ENCODE peak calls at places on chromosomes 3 and 15, in four cellular contexts. X, V, Y and R are unnamed samples.

GRCh38 chr3:177894021-177894690 is 642.1 kb upstream of the KCNMB2 start:
- DNase-seq in V (no peak), X (no peak), Y (no peak), R (no peak)

GRCh38 chr3:94076055-94076454 is 13.2 kb downstream of the NSUN3 start:
- DNase-seq in X (no peak), Y (no peak), V (no peak), R (peak)

GRCh38 chr3:12300137-12300536 is 11.3 kb downstream of the PPARG start:
- DNase-seq in X (no peak), V (no peak), Y (no peak), R (peak)

GRCh38 chr3:3038201-3038991 is 71.8 kb downstream of the IL5RA start:
- DNase-seq in X (no peak), Y (no peak), V (peak), R (peak)

GRCh38 chr3:41198526-41198925 is 779 bp upstream of the CTNNB1 start:
- DNase-seq in Y (no peak), V (no peak), X (no peak), R (no peak)

GRCh38 chr3:183502782-183503181 is 52.7 kb downstream of the KLHL6 start:
- DNase-seq in X (no peak), V (no peak), Y (peak), R (peak)

GRCh38 chr15:80582816-80583423 is 112.2 kb upstream of the ABHD17C start:
- DNase-seq in X (no peak), Y (no peak), V (no peak), R (no peak)

GRCh38 chr3:87437765-87438164 is 161.4 kb upstream of the POU1F1 start:
- DNase-seq in Y (no peak), X (peak), V (no peak), R (peak)

GRCh38 chr3:32249184-32249782 is 10.8 kb downstream of the CMTM8 start:
- DNase-seq in V (no peak), Y (no peak), X (peak), R (peak)

GRCh38 chr15:64536244-64536836 is 76.0 kb downstream of the ZNF609 start:
- DNase-seq in Y (no peak), X (peak), V (no peak), R (peak)

GRCh38 chr3:132432639-132433038 is 15.3 kb downstream of the DNAJC13 start:
- DNase-seq in X (peak), Y (no peak), V (no peak), R (peak)